ENCODE peak calls at places on chromosomes 16 and 17, in seven cellular contexts. One of them, this sample, is unnamed.
A peak's percentile ranks its signal among the peaks of the same experiment; 100 is the strongest.

GRCh38 chr16:4898811-4899473 is 38.0 kb downstream of the PPL start:
- DNase-seq in dermis blood vessel endothelial cell: no peak
- DNase-seq in effector CD4-positive, alpha-beta T cell: no peak
- DNase-seq in EH: no peak
- DNase-seq in stimulated activated CD8-positive, alpha-beta memory T cell treated with anti-CD3 and anti-CD28 coated beads, Interleukin-4, amount 100 ng/mL, for 1 hour: no peak
- DNase-seq in caudate nucleus: no peak
- DNase-seq in astrocyte of the cerebellum: no peak
- DNase-seq in this sample: no peak

GRCh38 chr16:70715113-70715711 is 29.4 kb upstream of the MTSS2 start:
- DNase-seq in stimulated activated CD8-positive, alpha-beta memory T cell treated with anti-CD3 and anti-CD28 coated beads, Interleukin-4, amount 100 ng/mL, for 1 hour: no peak
- DNase-seq in astrocyte of the cerebellum: no peak
- DNase-seq in caudate nucleus: no peak
- DNase-seq in EH: peak; percentile 100
- DNase-seq in dermis blood vessel endothelial cell: peak; percentile 51
- DNase-seq in effector CD4-positive, alpha-beta T cell: no peak
- DNase-seq in this sample: peak; percentile 99

GRCh38 chr17:57747221-57748017 is 2.3 kb upstream of the CCDC182 start:
- DNase-seq in EH: peak; percentile 65
- DNase-seq in stimulated activated CD8-positive, alpha-beta memory T cell treated with anti-CD3 and anti-CD28 coated beads, Interleukin-4, amount 100 ng/mL, for 1 hour: peak; percentile 5
- DNase-seq in astrocyte of the cerebellum: peak; percentile 59
- DNase-seq in caudate nucleus: no peak
- DNase-seq in effector CD4-positive, alpha-beta T cell: peak; percentile 18
- DNase-seq in dermis blood vessel endothelial cell: peak; percentile 84
- DNase-seq in this sample: peak; percentile 76

GRCh38 chr16:81688182-81688581 is 90.9 kb upstream of the PLCG2 start:
- DNase-seq in EH: no peak
- DNase-seq in effector CD4-positive, alpha-beta T cell: no peak
- DNase-seq in dermis blood vessel endothelial cell: peak; percentile 64
- DNase-seq in stimulated activated CD8-positive, alpha-beta memory T cell treated with anti-CD3 and anti-CD28 coated beads, Interleukin-4, amount 100 ng/mL, for 1 hour: no peak
- DNase-seq in astrocyte of the cerebellum: no peak
- DNase-seq in caudate nucleus: no peak
- DNase-seq in this sample: no peak

GRCh38 chr16:55469821-55470532 is 9.0 kb upstream of the MMP2 start:
- DNase-seq in astrocyte of the cerebellum: no peak
- DNase-seq in caudate nucleus: no peak
- DNase-seq in EH: no peak
- DNase-seq in effector CD4-positive, alpha-beta T cell: no peak
- DNase-seq in dermis blood vessel endothelial cell: no peak
- DNase-seq in stimulated activated CD8-positive, alpha-beta memory T cell treated with anti-CD3 and anti-CD28 coated beads, Interleukin-4, amount 100 ng/mL, for 1 hour: no peak
- DNase-seq in this sample: no peak

GRCh38 chr16:30354423-30355143 is 525 bp downstream of the CD2BP2 start:
- DNase-seq in caudate nucleus: no peak
- DNase-seq in EH: peak; percentile 25
- DNase-seq in astrocyte of the cerebellum: no peak
- DNase-seq in stimulated activated CD8-positive, alpha-beta memory T cell treated with anti-CD3 and anti-CD28 coated beads, Interleukin-4, amount 100 ng/mL, for 1 hour: no peak
- DNase-seq in effector CD4-positive, alpha-beta T cell: no peak
- DNase-seq in dermis blood vessel endothelial cell: peak; percentile 41
- DNase-seq in this sample: peak; percentile 37

GRCh38 chr17:42653179-42654124 is 5.6 kb upstream of the TUBG2 start:
- DNase-seq in astrocyte of the cerebellum: no peak
- DNase-seq in effector CD4-positive, alpha-beta T cell: no peak
- DNase-seq in caudate nucleus: no peak
- DNase-seq in dermis blood vessel endothelial cell: no peak
- DNase-seq in EH: peak; percentile 93
- DNase-seq in stimulated activated CD8-positive, alpha-beta memory T cell treated with anti-CD3 and anti-CD28 coated beads, Interleukin-4, amount 100 ng/mL, for 1 hour: no peak
- DNase-seq in this sample: peak; percentile 73

GRCh38 chr17:19348806-19349205 is 13.7 kb downstream of the B9D1 start:
- DNase-seq in stimulated activated CD8-positive, alpha-beta memory T cell treated with anti-CD3 and anti-CD28 coated beads, Interleukin-4, amount 100 ng/mL, for 1 hour: no peak
- DNase-seq in caudate nucleus: no peak
- DNase-seq in dermis blood vessel endothelial cell: no peak
- DNase-seq in astrocyte of the cerebellum: no peak
- DNase-seq in EH: no peak
- DNase-seq in effector CD4-positive, alpha-beta T cell: no peak
- DNase-seq in this sample: no peak

GRCh38 chr16:2698996-2699750 is 16.9 kb downstream of the KCTD5 start:
- DNase-seq in effector CD4-positive, alpha-beta T cell: no peak
- DNase-seq in astrocyte of the cerebellum: no peak
- DNase-seq in caudate nucleus: no peak
- DNase-seq in EH: no peak
- DNase-seq in stimulated activated CD8-positive, alpha-beta memory T cell treated with anti-CD3 and anti-CD28 coated beads, Interleukin-4, amount 100 ng/mL, for 1 hour: no peak
- DNase-seq in dermis blood vessel endothelial cell: peak; percentile 7
- DNase-seq in this sample: no peak

GRCh38 chr17:42399948-42400843 is 12.0 kb upstream of the STAT3 start:
- DNase-seq in stimulated activated CD8-positive, alpha-beta memory T cell treated with anti-CD3 and anti-CD28 coated beads, Interleukin-4, amount 100 ng/mL, for 1 hour: no peak
- DNase-seq in dermis blood vessel endothelial cell: no peak
- DNase-seq in caudate nucleus: no peak
- DNase-seq in EH: peak; percentile 36
- DNase-seq in astrocyte of the cerebellum: no peak
- DNase-seq in effector CD4-positive, alpha-beta T cell: no peak
- DNase-seq in this sample: no peak

GRCh38 chr17:21377821-21378396 is 1.8 kb downstream of the KCNJ12 start:
- DNase-seq in dermis blood vessel endothelial cell: no peak
- DNase-seq in caudate nucleus: no peak
- DNase-seq in EH: no peak
- DNase-seq in astrocyte of the cerebellum: no peak
- DNase-seq in effector CD4-positive, alpha-beta T cell: no peak
- DNase-seq in stimulated activated CD8-positive, alpha-beta memory T cell treated with anti-CD3 and anti-CD28 coated beads, Interleukin-4, amount 100 ng/mL, for 1 hour: no peak
- DNase-seq in this sample: no peak

GRCh38 chr17:44916781-44917241 is 1.5 kb upstream of the GFAP start:
- DNase-seq in caudate nucleus: peak; percentile 43
- DNase-seq in stimulated activated CD8-positive, alpha-beta memory T cell treated with anti-CD3 and anti-CD28 coated beads, Interleukin-4, amount 100 ng/mL, for 1 hour: no peak
- DNase-seq in astrocyte of the cerebellum: no peak
- DNase-seq in EH: peak; percentile 50
- DNase-seq in dermis blood vessel endothelial cell: peak; percentile 42
- DNase-seq in effector CD4-positive, alpha-beta T cell: no peak
- DNase-seq in this sample: no peak

GRCh38 chr16:77967054-77968035 is 55.0 kb upstream of the CLEC3A start:
- DNase-seq in effector CD4-positive, alpha-beta T cell: no peak
- DNase-seq in caudate nucleus: no peak
- DNase-seq in astrocyte of the cerebellum: no peak
- DNase-seq in EH: no peak
- DNase-seq in dermis blood vessel endothelial cell: no peak
- DNase-seq in stimulated activated CD8-positive, alpha-beta memory T cell treated with anti-CD3 and anti-CD28 coated beads, Interleukin-4, amount 100 ng/mL, for 1 hour: no peak
- DNase-seq in this sample: no peak

GRCh38 chr17:6768447-6768846 is 7.6 kb upstream of the FBXO39 start:
- DNase-seq in astrocyte of the cerebellum: no peak
- DNase-seq in EH: no peak
- DNase-seq in dermis blood vessel endothelial cell: no peak
- DNase-seq in caudate nucleus: no peak
- DNase-seq in stimulated activated CD8-positive, alpha-beta memory T cell treated with anti-CD3 and anti-CD28 coated beads, Interleukin-4, amount 100 ng/mL, for 1 hour: no peak
- DNase-seq in effector CD4-positive, alpha-beta T cell: no peak
- DNase-seq in this sample: no peak

GRCh38 chr17:73722163-73722562 is 77.9 kb upstream of the SDK2 start:
- DNase-seq in stimulated activated CD8-positive, alpha-beta memory T cell treated with anti-CD3 and anti-CD28 coated beads, Interleukin-4, amount 100 ng/mL, for 1 hour: no peak
- DNase-seq in caudate nucleus: no peak
- DNase-seq in astrocyte of the cerebellum: no peak
- DNase-seq in EH: no peak
- DNase-seq in effector CD4-positive, alpha-beta T cell: peak; percentile 8
- DNase-seq in dermis blood vessel endothelial cell: no peak
- DNase-seq in this sample: no peak

GRCh38 chr16:82092711-82093110 is 57.7 kb downstream of the HSD17B2 start:
- DNase-seq in astrocyte of the cerebellum: no peak
- DNase-seq in EH: peak; percentile 23
- DNase-seq in stimulated activated CD8-positive, alpha-beta memory T cell treated with anti-CD3 and anti-CD28 coated beads, Interleukin-4, amount 100 ng/mL, for 1 hour: no peak
- DNase-seq in effector CD4-positive, alpha-beta T cell: no peak
- DNase-seq in caudate nucleus: no peak
- DNase-seq in dermis blood vessel endothelial cell: no peak
- DNase-seq in this sample: no peak

GRCh38 chr17:17468217-17469010 is 8.4 kb upstream of the MED9 start:
- DNase-seq in caudate nucleus: no peak
- DNase-seq in dermis blood vessel endothelial cell: no peak
- DNase-seq in effector CD4-positive, alpha-beta T cell: no peak
- DNase-seq in stimulated activated CD8-positive, alpha-beta memory T cell treated with anti-CD3 and anti-CD28 coated beads, Interleukin-4, amount 100 ng/mL, for 1 hour: no peak
- DNase-seq in astrocyte of the cerebellum: no peak
- DNase-seq in EH: no peak
- DNase-seq in this sample: no peak

GRCh38 chr16:10556240-10556639 is 24.2 kb downstream of the EMP2 start:
- DNase-seq in stimulated activated CD8-positive, alpha-beta memory T cell treated with anti-CD3 and anti-CD28 coated beads, Interleukin-4, amount 100 ng/mL, for 1 hour: no peak
- DNase-seq in caudate nucleus: no peak
- DNase-seq in dermis blood vessel endothelial cell: no peak
- DNase-seq in EH: no peak
- DNase-seq in effector CD4-positive, alpha-beta T cell: no peak
- DNase-seq in astrocyte of the cerebellum: no peak
- DNase-seq in this sample: no peak

GRCh38 chr17:6713130-6713917 is at the start of gene SLC13A5:
- DNase-seq in dermis blood vessel endothelial cell: peak; percentile 24
- DNase-seq in caudate nucleus: no peak
- DNase-seq in stimulated activated CD8-positive, alpha-beta memory T cell treated with anti-CD3 and anti-CD28 coated beads, Interleukin-4, amount 100 ng/mL, for 1 hour: no peak
- DNase-seq in astrocyte of the cerebellum: no peak
- DNase-seq in EH: peak; percentile 30
- DNase-seq in effector CD4-positive, alpha-beta T cell: no peak
- DNase-seq in this sample: peak; percentile 63

GRCh38 chr16:26027060-26027459 is 335.3 kb downstream of the HS3ST4 start:
- DNase-seq in caudate nucleus: no peak
- DNase-seq in effector CD4-positive, alpha-beta T cell: no peak
- DNase-seq in dermis blood vessel endothelial cell: no peak
- DNase-seq in astrocyte of the cerebellum: no peak
- DNase-seq in EH: no peak
- DNase-seq in stimulated activated CD8-positive, alpha-beta memory T cell treated with anti-CD3 and anti-CD28 coated beads, Interleukin-4, amount 100 ng/mL, for 1 hour: no peak
- DNase-seq in this sample: no peak

GRCh38 chr16:86953631-86954465 is 363.3 kb downstream of the C16orf95 start:
- DNase-seq in astrocyte of the cerebellum: no peak
- DNase-seq in EH: no peak
- DNase-seq in dermis blood vessel endothelial cell: peak; percentile 25
- DNase-seq in effector CD4-positive, alpha-beta T cell: no peak
- DNase-seq in stimulated activated CD8-positive, alpha-beta memory T cell treated with anti-CD3 and anti-CD28 coated beads, Interleukin-4, amount 100 ng/mL, for 1 hour: no peak
- DNase-seq in caudate nucleus: no peak
- DNase-seq in this sample: no peak

GRCh38 chr16:73204359-73205152 is 156.6 kb upstream of the ZFHX3 start:
- DNase-seq in astrocyte of the cerebellum: no peak
- DNase-seq in dermis blood vessel endothelial cell: no peak
- DNase-seq in stimulated activated CD8-positive, alpha-beta memory T cell treated with anti-CD3 and anti-CD28 coated beads, Interleukin-4, amount 100 ng/mL, for 1 hour: no peak
- DNase-seq in effector CD4-positive, alpha-beta T cell: no peak
- DNase-seq in EH: no peak
- DNase-seq in caudate nucleus: no peak
- DNase-seq in this sample: no peak

GRCh38 chr17:78798695-78799559 is 16.9 kb upstream of the CYTH1 start:
- DNase-seq in EH: peak; percentile 40
- DNase-seq in dermis blood vessel endothelial cell: peak; percentile 63
- DNase-seq in astrocyte of the cerebellum: no peak
- DNase-seq in caudate nucleus: no peak
- DNase-seq in effector CD4-positive, alpha-beta T cell: no peak
- DNase-seq in stimulated activated CD8-positive, alpha-beta memory T cell treated with anti-CD3 and anti-CD28 coated beads, Interleukin-4, amount 100 ng/mL, for 1 hour: no peak
- DNase-seq in this sample: peak; percentile 54

GRCh38 chr17:42274812-42275526 is 1.2 kb downstream of the STAT5B start:
- DNase-seq in effector CD4-positive, alpha-beta T cell: no peak
- DNase-seq in stimulated activated CD8-positive, alpha-beta memory T cell treated with anti-CD3 and anti-CD28 coated beads, Interleukin-4, amount 100 ng/mL, for 1 hour: no peak
- DNase-seq in astrocyte of the cerebellum: no peak
- DNase-seq in caudate nucleus: no peak
- DNase-seq in dermis blood vessel endothelial cell: no peak
- DNase-seq in EH: no peak
- DNase-seq in this sample: no peak

GRCh38 chr17:30378191-30378796 is 433 bp upstream of the CPD start:
- DNase-seq in dermis blood vessel endothelial cell: peak; percentile 48
- DNase-seq in caudate nucleus: no peak
- DNase-seq in effector CD4-positive, alpha-beta T cell: peak; percentile 37
- DNase-seq in EH: no peak
- DNase-seq in astrocyte of the cerebellum: no peak
- DNase-seq in stimulated activated CD8-positive, alpha-beta memory T cell treated with anti-CD3 and anti-CD28 coated beads, Interleukin-4, amount 100 ng/mL, for 1 hour: peak; percentile 21
- DNase-seq in this sample: peak; percentile 35

GRCh38 chr16:85112364-85112763 is at the start of gene CIBAR2:
- DNase-seq in caudate nucleus: no peak
- DNase-seq in stimulated activated CD8-positive, alpha-beta memory T cell treated with anti-CD3 and anti-CD28 coated beads, Interleukin-4, amount 100 ng/mL, for 1 hour: no peak
- DNase-seq in EH: no peak
- DNase-seq in dermis blood vessel endothelial cell: no peak
- DNase-seq in astrocyte of the cerebellum: no peak
- DNase-seq in effector CD4-positive, alpha-beta T cell: no peak
- DNase-seq in this sample: no peak

GRCh38 chr17:66040402-66040801 is 151.5 kb downstream of the CEP112 start:
- DNase-seq in caudate nucleus: no peak
- DNase-seq in dermis blood vessel endothelial cell: no peak
- DNase-seq in effector CD4-positive, alpha-beta T cell: no peak
- DNase-seq in EH: peak; percentile 3
- DNase-seq in stimulated activated CD8-positive, alpha-beta memory T cell treated with anti-CD3 and anti-CD28 coated beads, Interleukin-4, amount 100 ng/mL, for 1 hour: no peak
- DNase-seq in astrocyte of the cerebellum: no peak
- DNase-seq in this sample: no peak

GRCh38 chr17:42275527-42276358 is 448 bp downstream of the STAT5B start:
- DNase-seq in stimulated activated CD8-positive, alpha-beta memory T cell treated with anti-CD3 and anti-CD28 coated beads, Interleukin-4, amount 100 ng/mL, for 1 hour: no peak
- DNase-seq in dermis blood vessel endothelial cell: peak; percentile 50
- DNase-seq in astrocyte of the cerebellum: no peak
- DNase-seq in effector CD4-positive, alpha-beta T cell: peak; percentile 29
- DNase-seq in EH: peak; percentile 61
- DNase-seq in caudate nucleus: no peak
- DNase-seq in this sample: peak; percentile 40

GRCh38 chr17:32471652-32472051 is 15.1 kb upstream of the CDK5R1 start:
- DNase-seq in stimulated activated CD8-positive, alpha-beta memory T cell treated with anti-CD3 and anti-CD28 coated beads, Interleukin-4, amount 100 ng/mL, for 1 hour: no peak
- DNase-seq in EH: no peak
- DNase-seq in effector CD4-positive, alpha-beta T cell: no peak
- DNase-seq in astrocyte of the cerebellum: no peak
- DNase-seq in dermis blood vessel endothelial cell: no peak
- DNase-seq in caudate nucleus: no peak
- DNase-seq in this sample: no peak

GRCh38 chr17:50853781-50854180 is 12.4 kb downstream of the TOB1 start:
- DNase-seq in caudate nucleus: no peak
- DNase-seq in stimulated activated CD8-positive, alpha-beta memory T cell treated with anti-CD3 and anti-CD28 coated beads, Interleukin-4, amount 100 ng/mL, for 1 hour: no peak
- DNase-seq in EH: no peak
- DNase-seq in effector CD4-positive, alpha-beta T cell: no peak
- DNase-seq in dermis blood vessel endothelial cell: no peak
- DNase-seq in astrocyte of the cerebellum: no peak
- DNase-seq in this sample: no peak

GRCh38 chr16:29900102-29900887 is at the start of gene ASPHD1:
- DNase-seq in caudate nucleus: peak; percentile 86
- DNase-seq in stimulated activated CD8-positive, alpha-beta memory T cell treated with anti-CD3 and anti-CD28 coated beads, Interleukin-4, amount 100 ng/mL, for 1 hour: no peak
- DNase-seq in dermis blood vessel endothelial cell: peak; percentile 64
- DNase-seq in effector CD4-positive, alpha-beta T cell: peak; percentile 74
- DNase-seq in EH: peak; percentile 94
- DNase-seq in astrocyte of the cerebellum: no peak
- DNase-seq in this sample: peak; percentile 94

GRCh38 chr16:71540-72341 is 690 bp downstream of the RHBDF1 start:
- DNase-seq in dermis blood vessel endothelial cell: peak; percentile 60
- DNase-seq in effector CD4-positive, alpha-beta T cell: no peak
- DNase-seq in stimulated activated CD8-positive, alpha-beta memory T cell treated with anti-CD3 and anti-CD28 coated beads, Interleukin-4, amount 100 ng/mL, for 1 hour: no peak
- DNase-seq in EH: peak; percentile 88
- DNase-seq in caudate nucleus: no peak
- DNase-seq in astrocyte of the cerebellum: no peak
- DNase-seq in this sample: peak; percentile 87

GRCh38 chr16:2990891-2991290 is 10.6 kb upstream of the PKMYT1 start:
- DNase-seq in EH: no peak
- DNase-seq in effector CD4-positive, alpha-beta T cell: no peak
- DNase-seq in dermis blood vessel endothelial cell: no peak
- DNase-seq in astrocyte of the cerebellum: no peak
- DNase-seq in stimulated activated CD8-positive, alpha-beta memory T cell treated with anti-CD3 and anti-CD28 coated beads, Interleukin-4, amount 100 ng/mL, for 1 hour: no peak
- DNase-seq in caudate nucleus: no peak
- DNase-seq in this sample: no peak

This sample was measured in ELR.